ENCODE peak calls at places on chromosomes 13 and 19, in six cellular contexts. One of them, this sample, is unnamed. For H3K4me1, the result is how much of the 10 kb centered on the place peaks cover.

GRCh38 chr13:100983111-100983510 is 308.5 kb upstream of the TMTC4 start:
- DNase-seq in cardiac muscle cell: no peak
- DNase-seq in heart right ventricle: no peak
- DNase-seq in aorta: no peak
- DNase-seq in neuronal stem cell: no peak
- DNase-seq in IMR-90: no peak
- DNase-seq in this sample: no peak

GRCh38 chr13:82076421-82076820 is 1735.5 kb upstream of the SPRY2 start:
- DNase-seq in neuronal stem cell: no peak
- DNase-seq in cardiac muscle cell: no peak
- DNase-seq in aorta: no peak
- DNase-seq in heart right ventricle: no peak
- DNase-seq in IMR-90: no peak
- DNase-seq in this sample: no peak

GRCh38 chr13:73060251-73061160 is 1.7 kb downstream of the KLF5 start:
- DNase-seq in cardiac muscle cell: peak
- DNase-seq in heart right ventricle: peak
- DNase-seq in aorta: peak
- DNase-seq in neuronal stem cell: peak
- DNase-seq in IMR-90: peak
- DNase-seq in this sample: no peak

GRCh38 chr13:25248071-25248470 is 39.2 kb downstream of the MTMR6 start:
- DNase-seq in aorta: no peak
- DNase-seq in heart right ventricle: no peak
- DNase-seq in neuronal stem cell: no peak
- DNase-seq in cardiac muscle cell: no peak
- DNase-seq in IMR-90: no peak
- DNase-seq in this sample: no peak

GRCh38 chr19:29800086-29800825 is 11.5 kb upstream of the CCNE1 start:
- DNase-seq in neuronal stem cell: no peak
- DNase-seq in aorta: peak
- DNase-seq in heart right ventricle: no peak
- DNase-seq in IMR-90: no peak
- DNase-seq in cardiac muscle cell: no peak
- DNase-seq in this sample: no peak

GRCh38 chr19:49469828-49470614 is 4.0 kb upstream of the FLT3LG start:
- DNase-seq in aorta: peak
- DNase-seq in IMR-90: peak
- DNase-seq in neuronal stem cell: no peak
- DNase-seq in heart right ventricle: no peak
- DNase-seq in cardiac muscle cell: no peak
- DNase-seq in this sample: no peak

GRCh38 chr13:112873851-112874750 is 94.9 kb upstream of the MCF2L start:
- DNase-seq in heart right ventricle: peak
- DNase-seq in cardiac muscle cell: peak
- DNase-seq in aorta: peak
- DNase-seq in neuronal stem cell: peak
- DNase-seq in IMR-90: peak
- DNase-seq in this sample: peak

GRCh38 chr13:34867590-34867989 is 74.5 kb upstream of the NBEA start:
- DNase-seq in aorta: no peak
- DNase-seq in cardiac muscle cell: peak
- DNase-seq in IMR-90: peak
- DNase-seq in neuronal stem cell: no peak
- DNase-seq in heart right ventricle: no peak
- DNase-seq in this sample: no peak

GRCh38 chr13:99856021-99856420 is 115.5 kb downstream of the ZIC5 start:
- DNase-seq in aorta: no peak
- DNase-seq in cardiac muscle cell: no peak
- DNase-seq in IMR-90: no peak
- DNase-seq in neuronal stem cell: no peak
- DNase-seq in heart right ventricle: no peak
- DNase-seq in this sample: peak

GRCh38 chr19:638901-639250 is 803 bp upstream of the FGF22 start:
- DNase-seq in heart right ventricle: no peak
- DNase-seq in neuronal stem cell: no peak
- DNase-seq in aorta: no peak
- DNase-seq in IMR-90: no peak
- DNase-seq in cardiac muscle cell: no peak
- DNase-seq in this sample: no peak

GRCh38 chr19:45767410-45767880 is 1.6 kb downstream of the SIX5 start:
- DNase-seq in aorta: peak
- DNase-seq in IMR-90: peak
- DNase-seq in cardiac muscle cell: peak
- DNase-seq in heart right ventricle: peak
- DNase-seq in neuronal stem cell: peak
- DNase-seq in this sample: peak

GRCh38 chr19:991174-991931 is 7.2 kb downstream of the WDR18 start:
- DNase-seq in IMR-90: peak
- DNase-seq in heart right ventricle: no peak
- DNase-seq in cardiac muscle cell: peak
- DNase-seq in neuronal stem cell: no peak
- DNase-seq in aorta: peak
- DNase-seq in this sample: no peak

GRCh38 chr13:95714142-95714832 is 37.3 kb downstream of the DNAJC3 start:
- DNase-seq in cardiac muscle cell: peak
- DNase-seq in heart right ventricle: no peak
- DNase-seq in aorta: no peak
- DNase-seq in neuronal stem cell: no peak
- DNase-seq in IMR-90: peak
- DNase-seq in this sample: peak

GRCh38 chr13:64074989-64075474 is 2659.4 kb upstream of the PCDH20 start:
- DNase-seq in aorta: no peak
- DNase-seq in cardiac muscle cell: no peak
- DNase-seq in IMR-90: no peak
- DNase-seq in heart right ventricle: no peak
- DNase-seq in neuronal stem cell: no peak
- DNase-seq in this sample: no peak

GRCh38 chr19:17184381-17184841 is 30.7 kb upstream of the USE1 start:
- DNase-seq in IMR-90: peak
- DNase-seq in cardiac muscle cell: no peak
- DNase-seq in aorta: no peak
- DNase-seq in heart right ventricle: no peak
- DNase-seq in neuronal stem cell: no peak
- DNase-seq in this sample: no peak

GRCh38 chr13:35936579-35936978 is 194.6 kb downstream of the DCLK1 start:
- DNase-seq in aorta: no peak
- DNase-seq in heart right ventricle: no peak
- DNase-seq in IMR-90: no peak
- DNase-seq in neuronal stem cell: no peak
- DNase-seq in cardiac muscle cell: no peak
- DNase-seq in this sample: no peak

GRCh38 chr13:33728271-33729037 is 89.5 kb upstream of the RFC3 start:
- DNase-seq in heart right ventricle: peak
- DNase-seq in cardiac muscle cell: peak
- DNase-seq in neuronal stem cell: no peak
- DNase-seq in aorta: no peak
- DNase-seq in IMR-90: no peak
- DNase-seq in this sample: no peak

GRCh38 chr13:24130134-24130792 is 30.3 kb upstream of the SPATA13 start:
- DNase-seq in neuronal stem cell: no peak
- DNase-seq in IMR-90: peak
- DNase-seq in aorta: no peak
- DNase-seq in cardiac muscle cell: peak
- DNase-seq in heart right ventricle: no peak
- DNase-seq in this sample: peak

GRCh38 chr19:6275170-6275744 is 4.5 kb downstream of the MLLT1 start:
- DNase-seq in cardiac muscle cell: no peak
- DNase-seq in neuronal stem cell: no peak
- DNase-seq in aorta: no peak
- DNase-seq in heart right ventricle: no peak
- DNase-seq in IMR-90: no peak
- DNase-seq in this sample: no peak

GRCh38 chr19:6273701-6274601 is 5.8 kb downstream of the MLLT1 start:
- DNase-seq in neuronal stem cell: no peak
- DNase-seq in aorta: peak
- DNase-seq in cardiac muscle cell: peak
- DNase-seq in heart right ventricle: peak
- DNase-seq in IMR-90: peak
- DNase-seq in this sample: peak

GRCh38 chr19:6278051-6278450 is 1.7 kb downstream of the MLLT1 start:
- DNase-seq in aorta: no peak
- DNase-seq in heart right ventricle: no peak
- DNase-seq in neuronal stem cell: no peak
- DNase-seq in IMR-90: no peak
- DNase-seq in cardiac muscle cell: no peak
- DNase-seq in this sample: no peak

GRCh38 chr19:6274756-6275155 is 5.0 kb downstream of the MLLT1 start:
- DNase-seq in IMR-90: no peak
- DNase-seq in cardiac muscle cell: no peak
- DNase-seq in neuronal stem cell: no peak
- DNase-seq in heart right ventricle: peak
- DNase-seq in aorta: no peak
- DNase-seq in this sample: no peak

DNA sequence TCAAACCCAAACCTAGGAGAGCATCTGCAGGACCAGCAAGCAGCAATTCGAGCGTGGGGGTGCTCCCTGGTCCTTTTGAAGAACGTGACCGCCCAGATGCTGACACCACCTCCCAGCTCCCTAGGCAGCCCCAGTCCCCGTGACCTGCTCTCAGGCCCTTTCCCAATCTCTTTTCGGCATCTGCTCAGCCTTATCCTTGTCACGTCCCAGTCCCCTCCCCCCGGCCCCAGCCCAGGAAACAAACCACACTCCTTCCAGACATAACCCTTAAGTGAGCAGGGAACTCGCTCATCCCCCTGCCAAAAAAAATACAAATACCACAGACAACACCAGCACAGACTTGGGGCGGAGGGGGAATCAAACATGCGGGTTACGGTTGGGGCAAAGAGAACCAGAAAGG is 3.3 kb downstream of the MLLT1 start:
- DNase-seq in neuronal stem cell: no peak
- DNase-seq in IMR-90: peak
- DNase-seq in heart right ventricle: peak
- DNase-seq in aorta: peak
- DNase-seq in cardiac muscle cell: peak
- DNase-seq in this sample: no peak
- H3K4me1 ChIP-seq in neuronal stem cell: under half
- H3K4me1 ChIP-seq in IMR-90: half or more
- H3K4me1 ChIP-seq in heart right ventricle: half or more
- H3K4me1 ChIP-seq in aorta: under half
- H3K4me1 ChIP-seq in cardiac muscle cell: half or more
- H3K4me1 ChIP-seq in this sample: half or more

GRCh38 chr19:55656552-55656951 is 1.7 kb downstream of the U2AF2 start:
- DNase-seq in cardiac muscle cell: no peak
- DNase-seq in aorta: no peak
- DNase-seq in neuronal stem cell: no peak
- DNase-seq in IMR-90: no peak
- DNase-seq in heart right ventricle: no peak
- DNase-seq in this sample: no peak

GRCh38 chr19:55654323-55654832 is 457 bp upstream of the U2AF2 start:
- DNase-seq in aorta: peak
- DNase-seq in IMR-90: peak
- DNase-seq in cardiac muscle cell: peak
- DNase-seq in heart right ventricle: peak
- DNase-seq in neuronal stem cell: peak
- DNase-seq in this sample: peak

GRCh38 chr19:55653651-55654322 is 1.0 kb upstream of the U2AF2 start:
- DNase-seq in aorta: peak
- DNase-seq in cardiac muscle cell: peak
- DNase-seq in heart right ventricle: peak
- DNase-seq in neuronal stem cell: peak
- DNase-seq in IMR-90: peak
- DNase-seq in this sample: peak

GRCh38 chr19:55655648-55656040 is 809 bp downstream of the U2AF2 start:
- DNase-seq in cardiac muscle cell: no peak
- DNase-seq in aorta: no peak
- DNase-seq in IMR-90: no peak
- DNase-seq in neuronal stem cell: no peak
- DNase-seq in heart right ventricle: no peak
- DNase-seq in this sample: no peak

GRCh38 chr19:55654833-55655647 is at the start of gene U2AF2:
- DNase-seq in aorta: peak
- DNase-seq in heart right ventricle: peak
- DNase-seq in cardiac muscle cell: peak
- DNase-seq in neuronal stem cell: peak
- DNase-seq in IMR-90: peak
- DNase-seq in this sample: peak
- H3K4me1 ChIP-seq in aorta: under half
- H3K4me1 ChIP-seq in heart right ventricle: under half
- H3K4me1 ChIP-seq in cardiac muscle cell: under half
- H3K4me1 ChIP-seq in neuronal stem cell: under half
- H3K4me1 ChIP-seq in IMR-90: under half
- H3K4me1 ChIP-seq in this sample: under half

DNA sequence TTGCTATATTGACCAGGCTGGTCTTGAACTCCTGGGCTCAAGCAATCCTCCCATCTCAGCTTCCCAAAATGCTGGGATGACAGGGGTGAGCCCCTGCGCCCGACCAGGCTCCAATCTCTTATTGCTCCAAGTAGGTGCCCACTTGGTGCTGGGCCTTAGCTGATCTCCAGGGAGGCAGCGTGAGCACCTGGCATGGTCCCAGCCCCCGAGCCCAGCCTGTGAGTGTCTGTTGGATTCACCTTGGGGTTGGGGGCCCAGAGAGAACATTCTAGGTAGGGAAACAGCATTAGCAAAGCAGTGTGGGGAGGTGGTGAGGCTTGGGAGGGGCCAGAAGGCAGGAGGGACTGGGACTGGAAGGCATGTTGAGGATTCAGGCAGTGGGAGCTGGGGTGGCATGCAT is 45.5 kb downstream of the DNM2 start:
- DNase-seq in heart right ventricle: no peak
- DNase-seq in cardiac muscle cell: no peak
- DNase-seq in IMR-90: no peak
- DNase-seq in neuronal stem cell: no peak
- DNase-seq in aorta: no peak
- DNase-seq in this sample: no peak
- H3K4me1 ChIP-seq in heart right ventricle: half or more
- H3K4me1 ChIP-seq in cardiac muscle cell: under half
- H3K4me1 ChIP-seq in IMR-90: under half
- H3K4me1 ChIP-seq in neuronal stem cell: under half
- H3K4me1 ChIP-seq in aorta: under half
- H3K4me1 ChIP-seq in this sample: under half

DNA sequence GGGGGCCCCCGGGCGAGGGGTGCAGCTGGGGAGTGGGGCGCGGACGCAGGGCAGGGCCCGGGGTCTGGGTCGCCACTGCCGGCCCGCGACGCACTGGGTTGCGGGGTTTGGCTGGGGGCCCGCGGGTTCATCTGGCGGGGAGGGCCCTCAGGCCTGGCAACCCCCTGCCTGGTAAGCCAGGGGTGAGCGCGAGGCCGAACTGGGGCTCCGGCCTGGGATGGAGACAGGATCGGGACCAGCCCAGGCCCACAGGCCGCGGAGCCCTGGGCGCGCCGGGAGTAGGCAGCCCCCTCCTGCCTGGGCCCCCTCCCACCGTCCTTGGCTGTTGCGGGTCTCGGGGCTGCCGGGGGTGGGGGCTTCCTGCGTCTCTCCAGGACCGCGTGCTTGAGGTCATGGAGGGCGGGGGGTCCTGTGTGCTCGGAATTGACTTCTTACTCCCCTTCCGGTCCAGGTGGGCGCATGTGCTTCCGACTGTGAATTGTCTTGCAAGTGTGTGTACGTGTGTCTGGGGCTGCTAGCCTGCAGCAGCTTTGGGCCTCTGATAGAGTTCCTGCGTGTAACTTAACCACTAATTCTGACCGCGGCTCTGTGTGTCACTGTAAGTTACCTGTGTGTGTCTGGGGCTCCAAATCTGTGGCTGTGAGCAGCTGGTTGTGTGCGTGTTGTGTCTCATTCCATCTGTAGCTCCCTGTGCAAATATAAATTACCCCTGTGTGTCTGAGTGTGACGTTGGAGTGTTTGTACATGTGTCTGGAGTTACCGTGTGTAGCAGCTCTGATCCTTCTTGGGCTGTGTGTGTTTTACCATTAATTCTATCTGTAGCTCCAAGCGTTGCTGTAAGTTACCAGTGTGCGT is 751 bp downstream of the GRAMD1A start:
- DNase-seq in IMR-90: peak
- DNase-seq in aorta: no peak
- DNase-seq in cardiac muscle cell: peak
- DNase-seq in neuronal stem cell: no peak
- DNase-seq in heart right ventricle: peak
- DNase-seq in this sample: peak
- H3K4me1 ChIP-seq in IMR-90: under half
- H3K4me1 ChIP-seq in aorta: under half
- H3K4me1 ChIP-seq in cardiac muscle cell: under half
- H3K4me1 ChIP-seq in neuronal stem cell: under half
- H3K4me1 ChIP-seq in heart right ventricle: half or more
- H3K4me1 ChIP-seq in this sample: under half

This sample was measured in SJSA1.